ENCODE peak calls at places on chromosome 6, in seven cellular contexts. G, Q, J, A, U, I and T are unnamed samples.
A peak's percentile ranks its signal among the peaks of the same experiment; 100 is the strongest.

GRCh38 chr6:167688123-167688522 is 138.6 kb upstream of the AFDN start:
- DNase-seq in G (no peak), U (no peak), J (no peak), A (no peak), Q (no peak), I (no peak), T (no peak)

GRCh38 chr6:48061630-48062029 is 49.4 kb downstream of the PTCHD4 start:
- DNase-seq in U (no peak), I (peak; percentile 12), A (no peak), Q (no peak), J (no peak), G (peak; percentile 62), T (no peak)

GRCh38 chr6:90479603-90479926 is 107.3 kb downstream of the MAP3K7 start:
- DNase-seq in Q (no peak), I (no peak), A (no peak), J (no peak), U (no peak), G (no peak), T (no peak)

GRCh38 chr6:65997539-65997938 is 290.5 kb upstream of the EYS start:
- DNase-seq in Q (no peak), G (no peak), J (no peak), I (no peak), U (no peak), A (no peak), T (no peak)

GRCh38 chr6:158573542-158573931 is 13.6 kb downstream of the TMEM181 start:
- DNase-seq in A (no peak), Q (no peak), I (no peak), J (no peak), G (no peak), U (no peak), T (no peak)

GRCh38 chr6:88480822-88481221 is 314.7 kb upstream of the CNR1 start:
- DNase-seq in U (no peak), G (no peak), Q (no peak), I (no peak), A (no peak), J (no peak), T (no peak)

GRCh38 chr6:28747631-28748157 is 176.1 kb downstream of the TRIM27 start:
- DNase-seq in A (no peak), U (peak; percentile 51), G (peak; percentile 91), I (peak; percentile 84), Q (peak; percentile 64), J (peak; percentile 98), T (no peak)

GRCh38 chr6:82331031-82331773 is 32.4 kb upstream of the TPBG start:
- DNase-seq in U (peak; percentile 2), I (peak; percentile 42), J (no peak), G (peak; percentile 95), Q (peak; percentile 42), A (no peak), T (no peak)

GRCh38 chr6:157289764-157290163 is 33.6 kb downstream of the TMEM242 start:
- DNase-seq in I (no peak), U (no peak), A (no peak), G (no peak), Q (no peak), J (no peak), T (no peak)

GRCh38 chr6:73032586-73032985 is 192.7 kb downstream of the KHDC1L start:
- DNase-seq in I (peak; percentile 26), G (peak; percentile 76), Q (no peak), J (no peak), A (no peak), U (peak; percentile 2), T (no peak)

GRCh38 chr6:167673951-167674350 is 152.8 kb upstream of the AFDN start:
- DNase-seq in Q (no peak), A (no peak), U (no peak), I (no peak), J (no peak), G (no peak), T (no peak)

GRCh38 chr6:47033029-47033796 is 8.9 kb downstream of the ADGRF1 start:
- DNase-seq in U (no peak), J (no peak), G (no peak), A (no peak), I (no peak), Q (no peak), T (no peak)

GRCh38 chr6:63975685-63976084 is 340.1 kb downstream of the PHF3 start:
- DNase-seq in U (no peak), Q (no peak), G (peak; percentile 41), J (no peak), A (no peak), I (no peak), T (no peak)

GRCh38 chr6:146352163-146352562 is 191.5 kb upstream of the RAB32 start:
- DNase-seq in A (no peak), U (no peak), I (no peak), Q (no peak), J (no peak), G (no peak), T (no peak)

GRCh38 chr6:38695933-38696332 is 7.0 kb downstream of the GLO1 start:
- DNase-seq in Q (no peak), A (no peak), U (no peak), J (no peak), G (no peak), I (no peak), T (no peak)

GRCh38 chr6:136014454-136015421 is 163.2 kb downstream of the PDE7B start:
- DNase-seq in I (peak; percentile 100), U (peak; percentile 60), J (peak; percentile 100), Q (no peak), A (no peak), G (peak; percentile 30), T (no peak)

DNA sequence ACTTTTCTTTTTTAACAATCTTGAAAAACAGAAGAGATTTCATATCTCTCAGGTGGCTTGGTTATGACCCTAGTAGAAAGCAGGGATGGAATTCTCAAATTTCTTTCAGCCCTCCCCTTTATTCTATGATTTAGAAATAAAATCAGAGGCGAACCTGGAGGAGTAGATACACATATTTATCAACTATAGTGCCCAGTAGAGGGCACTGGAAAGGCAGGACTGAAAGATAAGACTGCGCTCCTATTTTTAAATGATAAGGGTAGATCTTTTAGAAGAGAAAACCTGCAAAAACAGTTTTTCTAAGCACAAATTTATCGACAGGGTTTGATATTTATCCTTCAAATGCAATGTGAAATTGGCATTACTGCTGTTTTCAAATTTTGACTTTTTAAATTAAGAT is 1296.6 kb downstream of the EPHA7 start:
- DNase-seq in J (no peak), A (no peak), U (no peak), I (peak; percentile 1), G (peak; percentile 10), Q (no peak), T (no peak)
- TF ChIP-seq CTCF in J (peak; percentile 31), A (peak; percentile 14), U (peak; percentile 16), I (peak; percentile 35), G (peak; percentile 49), Q (no peak), T (peak; percentile 53)

DNA sequence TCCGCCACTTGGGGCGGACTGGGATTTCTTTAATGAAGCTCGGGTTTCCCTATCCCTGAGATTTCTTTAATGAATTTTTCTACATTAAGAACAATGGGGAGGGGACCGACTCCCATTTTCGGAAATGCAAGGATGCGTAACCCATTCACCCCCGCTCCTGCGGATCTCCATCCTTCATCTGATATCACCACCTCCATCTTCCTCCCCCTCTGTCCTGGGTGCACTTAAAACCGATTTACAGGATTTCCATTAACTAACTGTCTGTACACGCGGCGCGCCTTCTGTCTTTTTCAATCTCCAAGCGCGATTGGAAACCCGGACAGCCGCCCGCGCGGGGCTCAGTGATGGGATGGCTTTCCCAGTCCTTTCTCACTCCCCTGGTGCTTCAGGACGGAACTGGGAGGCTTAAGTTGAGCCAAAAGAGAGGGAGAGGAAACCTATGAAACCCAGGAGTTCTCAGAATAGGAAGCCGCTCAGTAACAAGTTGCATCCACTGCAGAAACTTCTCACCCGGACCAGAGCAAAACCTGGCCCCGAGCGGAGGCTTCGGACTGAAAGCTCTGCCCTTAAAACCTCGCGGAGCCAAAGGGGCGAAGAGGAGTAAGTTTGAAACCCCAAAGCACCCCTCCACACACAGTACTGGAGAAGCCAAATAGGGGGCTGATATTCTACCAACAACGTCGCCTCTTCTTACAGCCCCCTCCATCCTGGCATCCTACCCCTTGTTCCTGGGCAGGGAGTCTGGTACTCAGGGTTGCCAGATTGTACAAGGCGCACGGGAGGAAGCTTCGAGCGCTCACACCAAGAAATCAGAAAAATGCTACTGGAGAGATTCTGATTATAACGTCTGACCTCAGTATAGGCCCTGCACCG is 721 bp upstream of the COL12A1 start:
- DNase-seq in Q (no peak), J (peak; percentile 41), G (no peak), A (no peak), U (no peak), I (no peak), T (no peak)
- TF ChIP-seq CTCF in Q (no peak), J (peak; percentile 13), G (no peak), A (no peak), U (no peak), I (peak; percentile 6), T (no peak)

DNA sequence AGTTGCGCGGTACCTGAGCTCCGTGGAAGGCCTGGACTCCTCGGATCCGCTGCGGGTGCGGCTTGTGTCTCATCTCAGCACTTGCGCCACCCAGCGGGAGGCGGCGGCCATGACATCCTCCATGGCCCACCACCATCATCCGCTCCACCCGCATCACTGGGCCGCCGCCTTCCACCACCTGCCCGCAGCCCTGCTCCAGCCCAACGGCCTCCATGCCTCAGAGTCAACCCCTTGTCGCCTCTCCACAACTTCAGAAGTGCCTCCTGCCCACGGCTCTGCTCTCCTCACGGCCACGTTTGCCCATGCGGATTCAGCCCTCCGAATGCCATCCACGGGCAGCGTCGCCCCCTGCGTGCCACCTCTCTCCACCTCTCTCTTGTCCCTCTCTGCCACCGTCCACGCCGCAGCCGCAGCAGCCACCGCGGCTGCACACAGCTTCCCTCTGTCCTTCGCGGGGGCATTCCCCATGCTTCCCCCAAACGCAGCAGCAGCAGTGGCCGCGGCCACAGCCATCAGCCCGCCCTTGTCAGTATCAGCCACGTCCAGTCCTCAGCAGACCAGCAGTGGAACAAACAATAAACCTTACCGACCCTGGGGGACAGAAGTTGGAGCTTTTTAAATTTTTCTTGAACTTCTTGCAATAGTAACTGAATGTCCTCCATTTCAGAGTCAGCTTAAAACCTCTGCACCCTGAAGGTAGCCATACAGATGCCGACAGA is 9.9 kb downstream of the HEY2 start:
- DNase-seq in A (no peak), I (no peak), G (no peak), U (peak; percentile 27), Q (no peak), J (peak; percentile 51), T (no peak)
- TF ChIP-seq CTCF in A (no peak), I (no peak), G (no peak), U (peak; percentile 8), Q (no peak), J (peak; percentile 82), T (peak; percentile 41)

GRCh38 chr6:8588176-8588575 is 152.8 kb upstream of the SLC35B3 start:
- DNase-seq in J (no peak), A (no peak), U (no peak), Q (no peak), G (no peak), I (no peak), T (no peak)

DNA sequence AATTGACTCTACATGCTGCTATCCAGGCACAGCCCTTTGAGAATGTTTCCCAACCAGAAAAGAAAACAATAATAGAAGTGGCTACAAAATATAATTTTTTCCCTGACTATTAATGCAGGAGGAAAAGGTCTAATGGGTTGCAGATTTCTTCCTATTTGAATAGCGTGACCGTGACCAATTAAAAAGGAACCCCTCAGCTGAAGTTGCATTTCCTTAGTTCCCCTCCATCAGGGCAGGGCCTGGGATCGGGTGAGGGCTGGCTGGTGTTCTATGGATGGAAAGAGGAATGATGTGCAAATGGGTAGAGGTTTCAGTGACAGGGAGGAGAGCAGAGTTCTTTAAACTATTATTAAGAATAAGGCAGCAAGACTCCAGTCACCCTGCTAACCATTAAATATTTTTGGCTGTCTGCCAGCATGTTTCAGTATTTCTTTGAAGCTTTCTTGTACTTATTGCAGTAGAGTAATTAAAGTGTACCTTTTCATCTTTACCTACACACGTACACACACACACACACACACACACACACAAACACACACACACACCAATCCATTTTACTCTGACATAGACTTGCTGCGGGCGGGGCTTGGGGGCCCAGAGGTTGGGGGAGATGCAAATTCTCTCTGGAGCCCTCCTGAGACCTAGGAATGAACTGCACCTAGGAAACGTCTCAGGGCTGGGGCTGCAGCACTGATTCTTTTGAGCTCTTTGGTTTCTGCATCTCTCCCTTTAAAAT is 154.8 kb upstream of the SLC35B3 start:
- DNase-seq in A (no peak), U (no peak), G (no peak), I (no peak), Q (no peak), J (no peak), T (no peak)
- TF ChIP-seq CTCF in A (no peak), U (no peak), G (peak; percentile 29), I (no peak), Q (no peak), J (no peak), T (peak; percentile 26)